ENCODE peak calls at places on chromosomes 1 and 21, in four cellular contexts. R, G, Z and X are unnamed samples.

GRCh38 chr1:11487196-11487751 is 8.3 kb downstream of the DISP3 start:
- DNase-seq in G (no peak), R (no peak), Z (no peak), X (no peak)

GRCh38 chr1:30732277-30732996 is 9.1 kb upstream of the MATN1 start:
- DNase-seq in G (no peak), Z (no peak), R (no peak), X (no peak)

GRCh38 chr1:205933672-205934618 is 9.3 kb downstream of the SLC26A9 start:
- DNase-seq in G (peak), Z (no peak), R (no peak), X (no peak)

GRCh38 chr1:167782946-167783345 is 61.2 kb downstream of the MPZL1 start:
- DNase-seq in R (no peak), G (no peak), Z (no peak), X (no peak)

GRCh38 chr1:230823421-230823820 is 44.9 kb downstream of the C1orf198 start:
- DNase-seq in R (no peak), Z (no peak), G (no peak), X (no peak)

GRCh38 chr1:101618900-101619299 is 377.8 kb downstream of the OLFM3 start:
- DNase-seq in R (no peak), G (no peak), Z (no peak), X (no peak)

GRCh38 chr1:10628685-10629084 is 153.9 kb downstream of the PEX14 start:
- DNase-seq in Z (no peak), R (no peak), G (no peak), X (no peak)

GRCh38 chr21:31683029-31683428 is 23.5 kb downstream of the SOD1 start:
- DNase-seq in G (no peak), Z (no peak), R (no peak), X (no peak)

GRCh38 chr21:45511661-45512431 is 30.4 kb downstream of the SLC19A1 start:
- DNase-seq in G (no peak), Z (no peak), R (no peak), X (no peak)

GRCh38 chr21:38837806-38838461 is 32.2 kb downstream of the ETS2 start:
- DNase-seq in Z (no peak), R (peak), G (no peak), X (no peak)

GRCh38 chr1:147852706-147853225 is 49.8 kb upstream of the GJA8 start:
- DNase-seq in Z (no peak), R (no peak), G (no peak), X (no peak)

GRCh38 chr1:5837976-5838653 is 154.1 kb downstream of the NPHP4 start:
- DNase-seq in G (no peak), Z (no peak), R (no peak), X (no peak)

GRCh38 chr1:9659328-9659727 is 7.8 kb downstream of the PIK3CD start:
- DNase-seq in R (no peak), Z (no peak), G (no peak), X (no peak)

GRCh38 chr1:234638832-234639799 is 29.1 kb upstream of the IRF2BP2 start:
- DNase-seq in Z (no peak), R (no peak), G (no peak), X (no peak)

GRCh38 chr1:93061895-93062792 is 16.9 kb upstream of the MTF2 start:
- DNase-seq in R (peak), G (no peak), Z (no peak), X (no peak)

GRCh38 chr1:210291088-210291487 is 37.6 kb upstream of the HHAT start:
- DNase-seq in G (no peak), R (no peak), Z (no peak), X (no peak)

GRCh38 chr1:39650431-39650830 is 11.0 kb upstream of the HEYL start:
- DNase-seq in R (no peak), G (no peak), Z (no peak), X (no peak)

GRCh38 chr1:51669191-51669590 is 52.3 kb downstream of the OSBPL9 start:
- DNase-seq in G (no peak), Z (no peak), R (no peak), X (no peak)

GRCh38 chr1:109659997-109660755 is 4.3 kb downstream of the GSTM4 start:
- DNase-seq in G (no peak), Z (no peak), R (no peak), X (no peak)

GRCh38 chr1:221994274-221994698 is 252.4 kb upstream of the DUSP10 start:
- DNase-seq in Z (peak), R (peak), G (no peak), X (peak)

GRCh38 chr1:36088265-36088576 is 471 bp upstream of the ADPRS start:
- DNase-seq in R (no peak), G (no peak), Z (no peak), X (no peak)

GRCh38 chr1:200075938-200076546 is 48.5 kb downstream of the NR5A2 start:
- DNase-seq in Z (no peak), R (no peak), G (no peak), X (no peak)

GRCh38 chr21:36245649-36246048 is 74.3 kb upstream of the MORC3 start:
- DNase-seq in R (peak), Z (no peak), G (no peak), X (no peak)

GRCh38 chr1:174953657-174954435 is 45.9 kb upstream of the CACYBP start:
- DNase-seq in R (no peak), G (no peak), Z (no peak), X (no peak)

GRCh38 chr1:150650193-150650592 is 20.8 kb upstream of the ENSA start:
- DNase-seq in Z (no peak), G (no peak), R (no peak), X (no peak)

GRCh38 chr1:151062738-151063371 is 2.7 kb downstream of the MLLT11 start:
- DNase-seq in R (peak), Z (no peak), G (no peak), X (no peak)

GRCh38 chr1:73711089-73711488 is 486.9 kb downstream of the LRRIQ3 start:
- DNase-seq in G (no peak), Z (no peak), R (no peak), X (no peak)

GRCh38 chr1:46244656-46245371 is 2.7 kb upstream of the RAD54L start:
- DNase-seq in G (no peak), R (peak), Z (no peak), X (peak)

GRCh38 chr1:26790551-26790953 is 2.8 kb downstream of the PIGV start:
- DNase-seq in R (no peak), G (no peak), Z (no peak), X (no peak)

GRCh38 chr1:24621121-24621520 is 22.0 kb upstream of the SRRM1 start:
- DNase-seq in G (no peak), Z (no peak), R (no peak), X (no peak)

GRCh38 chr1:23477359-23478144 is 6.4 kb downstream of the ASAP3 start:
- DNase-seq in G (no peak), R (no peak), Z (no peak), X (no peak)

GRCh38 chr1:36905941-36906340 is 128.4 kb downstream of the GRIK3 start:
- DNase-seq in Z (no peak), G (no peak), R (no peak), X (no peak)

GRCh38 chr1:6352138-6352563 is 41.4 kb downstream of the ACOT7 start:
- DNase-seq in Z (no peak), G (no peak), R (no peak), X (no peak)

GRCh38 chr1:67393240-67393639 is 37.0 kb downstream of the SERBP1 start:
- DNase-seq in G (no peak), R (no peak), Z (no peak), X (no peak)

GRCh38 chr1:226674892-226675719 is 64.0 kb downstream of the ITPKB start:
- DNase-seq in R (no peak), Z (peak), G (no peak), X (peak)

GRCh38 chr1:97980530-97980929 is 59.7 kb upstream of the DPYD start:
- DNase-seq in R (no peak), G (no peak), Z (no peak), X (no peak)

GRCh38 chr1:244207042-244207934 is 156.2 kb downstream of the ZBTB18 start:
- DNase-seq in Z (no peak), R (no peak), G (no peak), X (no peak)

GRCh38 chr1:58815069-58815679 is 31.3 kb upstream of the JUN start:
- DNase-seq in G (peak), Z (peak), R (peak), X (peak)

GRCh38 chr1:34740161-34740875 is 14.5 kb upstream of the GJB5 start:
- DNase-seq in R (peak), G (no peak), Z (no peak), X (no peak)

DNA sequence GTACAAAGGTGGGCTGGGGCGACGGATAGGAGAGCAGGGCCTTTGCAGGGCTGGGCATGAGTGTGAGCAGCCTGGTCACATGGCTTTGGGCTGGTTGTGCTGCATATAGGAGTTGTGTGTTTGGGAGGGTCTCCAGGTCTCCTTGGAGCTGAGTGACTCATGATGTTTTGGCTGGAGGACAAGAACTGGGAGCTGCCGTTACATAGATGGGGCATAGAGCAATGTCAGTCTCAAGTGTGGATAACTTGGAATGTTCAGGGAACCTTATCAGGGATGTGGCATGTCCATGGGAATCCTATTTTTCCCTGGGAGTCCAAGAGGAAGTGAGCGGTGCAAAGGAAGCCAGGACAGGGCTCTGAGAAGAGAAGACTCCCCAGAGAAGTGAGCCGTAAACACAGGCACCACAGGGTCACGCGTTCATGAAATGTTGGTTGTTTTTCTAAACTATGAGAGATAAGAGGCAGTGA is 136.4 kb upstream of the KCNE2 start:
- DNase-seq in G (no peak), Z (no peak), R (no peak), X (no peak)
- TF ChIP-seq SPI1 in G (no peak), Z (no peak), R (no peak), X (no peak)

GRCh38 chr21:43277481-43278351 is 108.9 kb downstream of the CRYAA start:
- DNase-seq in G (no peak), R (no peak), Z (no peak), X (no peak)
- TF ChIP-seq POLR2AphosphoS5 in G (no peak), R (no peak), Z (no peak), X (no peak)

DNA sequence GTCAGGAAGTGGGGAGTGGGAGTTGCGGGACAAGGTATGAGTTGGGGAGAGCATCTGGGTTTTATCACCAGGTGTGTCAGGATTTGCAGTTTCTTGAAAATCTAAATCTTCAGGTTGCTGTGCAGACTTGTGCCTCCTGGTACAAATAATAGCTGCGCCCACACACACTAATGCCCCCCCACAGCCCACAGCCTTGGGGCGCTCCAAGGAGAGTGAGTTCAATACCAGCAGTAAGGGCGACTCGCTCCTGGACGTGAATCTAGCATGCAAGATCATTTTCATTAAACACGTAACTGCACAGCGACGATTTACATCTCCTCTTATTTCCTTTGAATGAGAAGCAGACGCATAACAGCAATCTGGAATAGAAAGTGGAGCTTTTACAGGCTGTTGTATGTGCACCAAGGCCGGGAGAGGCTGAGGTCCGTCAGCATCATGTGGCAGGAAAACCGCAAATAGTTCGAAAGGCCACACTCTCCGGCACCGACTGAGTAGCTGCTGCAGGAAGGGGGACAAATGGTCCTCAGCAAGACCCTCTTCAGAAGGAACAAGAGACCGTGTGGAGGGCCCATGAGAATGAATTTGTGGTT is 439.6 kb downstream of the SMYD3 start:
- DNase-seq in R (no peak), Z (no peak), G (no peak), X (no peak)
- TF ChIP-seq SPI1 in R (no peak), Z (no peak), G (no peak), X (no peak)

DNA sequence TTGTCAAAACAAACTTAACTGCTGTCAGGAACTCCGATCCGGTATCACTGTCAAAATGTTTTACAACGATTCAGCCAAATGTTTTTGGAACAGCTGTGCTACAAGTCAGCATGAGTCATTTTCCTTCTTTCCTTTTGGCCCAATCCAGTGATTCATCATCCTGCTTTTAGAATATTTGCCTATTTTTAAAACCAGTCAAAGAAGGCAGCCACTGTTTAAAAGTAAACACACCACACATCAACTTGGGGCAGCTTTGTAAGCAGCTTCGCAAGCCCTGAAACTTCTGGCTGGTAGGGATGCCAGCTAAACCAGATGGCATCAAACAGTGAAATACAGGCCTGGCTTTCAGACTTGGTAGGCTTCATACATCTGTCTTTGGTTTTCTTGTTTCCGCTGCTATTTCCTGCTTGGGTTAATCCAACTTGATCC is 14.9 kb downstream of the MAP3K7CL start:
- DNase-seq in Z (no peak), G (no peak), R (peak), X (no peak)
- TF ChIP-seq POLR2AphosphoS5 in Z (no peak), G (no peak), R (no peak), X (no peak)